ENCODE peak calls at places on chromosomes 5 and 9, in four cellular contexts. C is tibial nerve, D is A549, N is IMR-90. O is an unnamed sample.

GRCh38 chr9:35114921-35115341 is 731 bp downstream of the ATOSB start:
- DNase-seq in C (peak), D (no peak), N (no peak), O (peak)

GRCh38 chr5:141855265-141856029 is 22.8 kb downstream of the PCDH1 start:
- DNase-seq in C (no peak), D (no peak), N (no peak), O (no peak)

GRCh38 chr9:23526806-23527205 is 299.2 kb downstream of the ELAVL2 start:
- DNase-seq in C (no peak), D (no peak), N (no peak), O (no peak)

GRCh38 chr5:56350595-56351170 is 117.6 kb upstream of the ANKRD55 start:
- DNase-seq in C (no peak), D (peak), N (peak), O (peak)

GRCh38 chr9:83622814-83623633 is at the start of gene IDNK:
- DNase-seq in C (peak), D (peak), N (peak), O (peak)

GRCh38 chr5:31531888-31532710 is at the start of the genes C5orf22 and DROSHA:
- DNase-seq in C (peak), D (peak), N (peak), O (peak)

GRCh38 chr5:153153086-153153485 is 337.4 kb upstream of the GRIA1 start:
- DNase-seq in C (no peak), D (no peak), N (no peak), O (no peak)

GRCh38 chr5:158461240-158461854 is 602.4 kb upstream of the CLINT1 start:
- DNase-seq in C (peak), D (no peak), N (no peak), O (peak)

GRCh38 chr5:143843461-143843860 is 31.5 kb downstream of the HMHB1 start:
- DNase-seq in C (no peak), D (no peak), N (no peak), O (no peak)

GRCh38 chr5:169803077-169803981 is 166.3 kb downstream of the DOCK2 start:
- DNase-seq in C (no peak), D (no peak), N (peak), O (no peak)

GRCh38 chr5:51694826-51695225 is 311.6 kb downstream of the ISL1 start:
- DNase-seq in C (no peak), D (no peak), N (no peak), O (no peak)

GRCh38 chr9:116116411-116116810 is 37.2 kb upstream of the PAPPA start:
- DNase-seq in C (no peak), D (no peak), N (no peak), O (no peak)
- H3K27ac ChIP-seq in C (no peak), D (peak), N (no peak), O (no peak)

DNA sequence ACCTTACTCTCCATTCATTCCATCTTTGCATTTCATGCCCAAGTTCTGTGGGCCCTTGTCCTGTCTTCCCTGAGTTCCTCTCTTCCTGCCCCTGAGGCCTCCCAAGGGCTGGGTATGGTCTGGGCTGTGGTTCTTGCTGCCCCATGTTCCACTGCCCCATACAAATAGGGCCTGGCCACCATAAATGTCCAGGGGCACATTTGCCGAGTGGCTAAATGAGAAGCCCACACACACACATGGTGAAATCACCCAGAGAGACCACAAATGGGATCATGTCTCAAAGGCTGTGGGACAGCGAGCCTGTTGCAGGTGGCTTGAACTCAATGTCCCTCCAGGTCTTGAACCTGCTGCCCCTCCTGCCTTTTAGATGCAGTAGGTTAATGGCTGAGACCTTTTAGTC is 1.2 kb downstream of the TIFAB start:
- DNase-seq in C (no peak), D (no peak), N (no peak), O (no peak)
- H3K27ac ChIP-seq in C (no peak), D (no peak), N (no peak), O (no peak)

GRCh38 chr5:5665225-5666075 is 243.0 kb downstream of the ICE1 start:
- DNase-seq in C (no peak), D (no peak), N (no peak), O (no peak)
- H3K27ac ChIP-seq in C (no peak), D (no peak), N (no peak), O (no peak)

DNA sequence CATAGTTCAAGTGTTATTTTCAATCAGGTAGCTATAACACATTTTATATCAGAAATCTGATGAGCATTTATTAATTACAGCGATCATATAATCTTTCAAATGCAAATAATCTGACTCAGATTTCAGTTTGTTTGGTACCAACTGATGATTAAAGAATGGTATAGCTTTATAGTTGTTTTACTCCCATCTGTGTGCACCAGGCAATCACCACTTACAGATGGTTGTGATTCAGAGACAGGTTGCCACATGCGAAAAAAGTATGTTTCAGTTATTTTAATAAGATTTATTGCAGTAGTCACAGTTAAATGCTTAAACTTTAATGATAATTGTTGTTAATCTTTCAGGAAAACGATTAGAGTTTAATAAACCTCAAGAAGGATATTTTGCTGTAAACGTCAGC is 155.1 kb upstream of the ARRDC3 start:
- DNase-seq in C (no peak), D (no peak), N (no peak), O (no peak)
- H3K27ac ChIP-seq in C (no peak), D (no peak), N (no peak), O (no peak)

DNA sequence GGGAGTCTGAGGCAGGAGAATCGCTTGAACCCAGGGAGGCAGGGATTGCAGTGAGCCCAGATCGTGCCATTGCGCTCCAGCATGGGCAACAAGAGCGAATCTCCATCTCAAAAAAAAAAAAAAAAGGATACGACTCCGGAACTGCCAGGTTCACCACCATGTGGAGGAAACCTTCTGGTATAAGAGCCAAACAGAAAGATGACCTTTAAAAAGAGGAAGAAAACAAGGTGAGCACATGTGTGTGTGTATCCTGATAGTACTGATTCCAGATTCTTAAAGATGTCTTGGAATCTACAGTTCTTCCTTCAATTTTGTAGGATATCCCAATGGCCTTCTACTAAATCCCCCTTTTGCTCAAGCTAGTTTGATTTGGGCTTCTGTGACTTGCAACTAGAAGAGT is 33.7 kb downstream of the FBXO10 start:
- DNase-seq in C (no peak), D (no peak), N (no peak), O (no peak)
- H3K27ac ChIP-seq in C (no peak), D (no peak), N (no peak), O (no peak)

GRCh38 chr5:157219491-157220271 is 39.0 kb downstream of the ITK start:
- DNase-seq in C (no peak), D (no peak), N (no peak), O (no peak)
- H3K27ac ChIP-seq in C (no peak), D (no peak), N (no peak), O (no peak)

O was measured in suprapubic skin.